ENCODE peak calls at places on chromosome X, in nine cellular contexts. One of them, this sample, is unnamed.

GRCh38 chrX:48823029-48823428 is 3.3 kb upstream of the ERAS start:
- DNase-seq in SW480: no peak
- DNase-seq in stimulated activated CD8-positive, alpha-beta memory T cell treated with anti-CD3 and anti-CD28 coated beads, Interleukin-2, amount 100 ng/mL, for 1 hour: no peak
- DNase-seq in LHCN-M2: no peak
- DNase-seq in gastrocnemius medialis: no peak
- DNase-seq in COR-L47: no peak
- DNase-seq in AG08395: no peak
- DNase-seq in right lobe of liver: no peak
- DNase-seq in sciatic nerve: peak; percentile 49
- DNase-seq in this sample: no peak

GRCh38 chrX:72408885-72409284 is 103.2 kb upstream of the CITED1 start:
- DNase-seq in gastrocnemius medialis: no peak
- DNase-seq in AG08395: no peak
- DNase-seq in stimulated activated CD8-positive, alpha-beta memory T cell treated with anti-CD3 and anti-CD28 coated beads, Interleukin-2, amount 100 ng/mL, for 1 hour: no peak
- DNase-seq in right lobe of liver: no peak
- DNase-seq in LHCN-M2: no peak
- DNase-seq in sciatic nerve: no peak
- DNase-seq in COR-L47: no peak
- DNase-seq in SW480: no peak
- DNase-seq in this sample: no peak

GRCh38 chrX:130895299-130895698 is 7.7 kb downstream of the ENOX2 start:
- DNase-seq in stimulated activated CD8-positive, alpha-beta memory T cell treated with anti-CD3 and anti-CD28 coated beads, Interleukin-2, amount 100 ng/mL, for 1 hour: no peak
- DNase-seq in sciatic nerve: no peak
- DNase-seq in COR-L47: no peak
- DNase-seq in SW480: no peak
- DNase-seq in right lobe of liver: no peak
- DNase-seq in LHCN-M2: no peak
- DNase-seq in AG08395: no peak
- DNase-seq in gastrocnemius medialis: no peak
- DNase-seq in this sample: no peak

GRCh38 chrX:69614896-69615295 is 1.0 kb upstream of the EDA start:
- DNase-seq in sciatic nerve: no peak
- DNase-seq in AG08395: no peak
- DNase-seq in COR-L47: no peak
- DNase-seq in stimulated activated CD8-positive, alpha-beta memory T cell treated with anti-CD3 and anti-CD28 coated beads, Interleukin-2, amount 100 ng/mL, for 1 hour: no peak
- DNase-seq in SW480: no peak
- DNase-seq in right lobe of liver: no peak
- DNase-seq in gastrocnemius medialis: no peak
- DNase-seq in LHCN-M2: no peak
- DNase-seq in this sample: no peak

GRCh38 chrX:83759872-83760271 is 101.1 kb upstream of the CYLC1 start:
- DNase-seq in AG08395: no peak
- DNase-seq in gastrocnemius medialis: no peak
- DNase-seq in sciatic nerve: no peak
- DNase-seq in SW480: peak; percentile 2
- DNase-seq in LHCN-M2: no peak
- DNase-seq in right lobe of liver: no peak
- DNase-seq in stimulated activated CD8-positive, alpha-beta memory T cell treated with anti-CD3 and anti-CD28 coated beads, Interleukin-2, amount 100 ng/mL, for 1 hour: no peak
- DNase-seq in COR-L47: peak; percentile 2
- DNase-seq in this sample: no peak

GRCh38 chrX:13719192-13719856 is 15.1 kb downstream of the TRAPPC2 start:
- DNase-seq in stimulated activated CD8-positive, alpha-beta memory T cell treated with anti-CD3 and anti-CD28 coated beads, Interleukin-2, amount 100 ng/mL, for 1 hour: no peak
- DNase-seq in COR-L47: no peak
- DNase-seq in LHCN-M2: no peak
- DNase-seq in AG08395: no peak
- DNase-seq in sciatic nerve: no peak
- DNase-seq in right lobe of liver: no peak
- DNase-seq in gastrocnemius medialis: no peak
- DNase-seq in SW480: no peak
- DNase-seq in this sample: no peak

GRCh38 chrX:53279296-53280237 is 1.8 kb downstream of the IQSEC2 start:
- DNase-seq in stimulated activated CD8-positive, alpha-beta memory T cell treated with anti-CD3 and anti-CD28 coated beads, Interleukin-2, amount 100 ng/mL, for 1 hour: no peak
- DNase-seq in AG08395: no peak
- DNase-seq in COR-L47: no peak
- DNase-seq in sciatic nerve: no peak
- DNase-seq in LHCN-M2: no peak
- DNase-seq in SW480: no peak
- DNase-seq in gastrocnemius medialis: no peak
- DNase-seq in right lobe of liver: no peak
- DNase-seq in this sample: no peak

GRCh38 chrX:40945366-40945713 is 139.9 kb upstream of the USP9X start:
- DNase-seq in stimulated activated CD8-positive, alpha-beta memory T cell treated with anti-CD3 and anti-CD28 coated beads, Interleukin-2, amount 100 ng/mL, for 1 hour: no peak
- DNase-seq in sciatic nerve: no peak
- DNase-seq in AG08395: peak; percentile 64
- DNase-seq in gastrocnemius medialis: peak; percentile 72
- DNase-seq in right lobe of liver: peak; percentile 49
- DNase-seq in LHCN-M2: peak; percentile 95
- DNase-seq in SW480: peak; percentile 57
- DNase-seq in COR-L47: no peak
- DNase-seq in this sample: no peak

GRCh38 chrX:10971176-10971575 is 140.0 kb upstream of the HCCS start:
- DNase-seq in LHCN-M2: no peak
- DNase-seq in sciatic nerve: no peak
- DNase-seq in SW480: no peak
- DNase-seq in stimulated activated CD8-positive, alpha-beta memory T cell treated with anti-CD3 and anti-CD28 coated beads, Interleukin-2, amount 100 ng/mL, for 1 hour: no peak
- DNase-seq in COR-L47: no peak
- DNase-seq in right lobe of liver: no peak
- DNase-seq in AG08395: no peak
- DNase-seq in gastrocnemius medialis: no peak
- DNase-seq in this sample: no peak

GRCh38 chrX:53682885-53683555 is 3.5 kb downstream of the HUWE1 start:
- DNase-seq in AG08395: peak; percentile 18
- DNase-seq in gastrocnemius medialis: peak; percentile 10
- DNase-seq in stimulated activated CD8-positive, alpha-beta memory T cell treated with anti-CD3 and anti-CD28 coated beads, Interleukin-2, amount 100 ng/mL, for 1 hour: no peak
- DNase-seq in sciatic nerve: no peak
- DNase-seq in SW480: peak; percentile 47
- DNase-seq in LHCN-M2: peak; percentile 57
- DNase-seq in COR-L47: peak; percentile 24
- DNase-seq in right lobe of liver: no peak
- DNase-seq in this sample: no peak

GRCh38 chrX:11836284-11836683 is 78.2 kb downstream of the MSL3 start:
- DNase-seq in gastrocnemius medialis: no peak
- DNase-seq in LHCN-M2: no peak
- DNase-seq in COR-L47: no peak
- DNase-seq in sciatic nerve: no peak
- DNase-seq in stimulated activated CD8-positive, alpha-beta memory T cell treated with anti-CD3 and anti-CD28 coated beads, Interleukin-2, amount 100 ng/mL, for 1 hour: no peak
- DNase-seq in right lobe of liver: no peak
- DNase-seq in AG08395: no peak
- DNase-seq in SW480: no peak
- DNase-seq in this sample: no peak

This sample was measured in D721Med.